ENCODE peak calls at places on chromosomes 7 and 10, in six cellular contexts. I is stimulated activated naive CD8-positive, alpha-beta T cell treated with anti-CD3 and anti-CD28 coated beads, Interleukin-15, amount 100 ng/mL, for 72 hours; M is T-helper 2 cell; D is neural crest cell; F is hepatocyte; Z is H54. P is an unnamed sample.

GRCh38 chr10:116845823-116846222 is 3.5 kb upstream of the ENO4 start:
- DNase-seq in I (no peak), Z (peak; percentile 9), M (no peak), D (no peak), F (no peak), P (no peak)

GRCh38 chr7:85554294-85554877 is 367.5 kb upstream of the SEMA3D start:
- DNase-seq in D (peak; percentile 2), I (peak; percentile 1), M (no peak), Z (no peak), F (peak; percentile 84), P (peak; percentile 38)

GRCh38 chr10:75679546-75679945 is 248.1 kb downstream of the LRMDA start:
- DNase-seq in D (no peak), F (no peak), I (no peak), Z (no peak), M (no peak), P (no peak)

GRCh38 chr7:159136442-159136841 is 8.2 kb downstream of the VIPR2 start:
- DNase-seq in Z (no peak), I (no peak), M (no peak), F (no peak), D (no peak), P (no peak)

GRCh38 chr10:17562572-17562971 is 54.6 kb downstream of the HACD1 start:
- DNase-seq in I (no peak), D (no peak), Z (no peak), M (no peak), F (no peak), P (no peak)

GRCh38 chr10:34690403-34691049 is 124.6 kb downstream of the PARD3 start:
- DNase-seq in M (no peak), Z (no peak), D (no peak), I (no peak), F (no peak), P (no peak)

GRCh38 chr7:95335093-95335492 is 10.8 kb upstream of the PON1 start:
- DNase-seq in F (no peak), Z (peak; percentile 9), I (no peak), M (no peak), D (no peak), P (no peak)

GRCh38 chr10:118692911-118693310 is 61.9 kb downstream of the CACUL1 start:
- DNase-seq in M (no peak), Z (peak; percentile 31), F (no peak), I (no peak), D (no peak), P (no peak)

GRCh38 chr10:111762114-111762513 is 421.5 kb downstream of the GPAM start:
- DNase-seq in F (no peak), D (no peak), Z (no peak), M (no peak), I (no peak), P (no peak)

GRCh38 chr7:30929686-30930085 is 18.0 kb downstream of the AQP1 start:
- DNase-seq in F (no peak), Z (peak; percentile 2), D (peak; percentile 0), M (no peak), I (no peak), P (no peak)

GRCh38 chr7:94300176-94300835 is 94.4 kb upstream of the COL1A2 start:
- DNase-seq in D (no peak), Z (no peak), I (no peak), F (no peak), M (no peak), P (no peak)

GRCh38 chr10:100020161-100020882 is 10.6 kb upstream of the DNMBP start:
- DNase-seq in F (no peak), M (no peak), D (no peak), I (peak; percentile 4), Z (no peak), P (no peak)

GRCh38 chr10:63738410-63738809 is 217.2 kb downstream of the REEP3 start:
- DNase-seq in M (no peak), D (no peak), Z (peak; percentile 19), I (no peak), F (peak; percentile 80), P (no peak)

GRCh38 chr7:45133352-45133751 is 21.9 kb upstream of the TBRG4 start:
- DNase-seq in Z (no peak), F (no peak), M (no peak), I (no peak), D (no peak), P (no peak)

GRCh38 chr10:33365871-33366411 is 31.5 kb upstream of the NRP1 start:
- DNase-seq in M (no peak), D (no peak), I (peak; percentile 17), F (no peak), Z (peak; percentile 37), P (peak; percentile 83)

GRCh38 chr10:133249094-133249780 is 11.6 kb downstream of the VENTX start:
- DNase-seq in Z (no peak), I (no peak), M (no peak), D (no peak), F (no peak), P (no peak)

GRCh38 chr7:2663121-2663886 is 24.7 kb upstream of the AMZ1 start:
- DNase-seq in Z (no peak), F (no peak), M (no peak), D (no peak), I (no peak), P (no peak)

GRCh38 chr10:132163278-132163765 is 23.4 kb upstream of the DPYSL4 start:
- DNase-seq in F (no peak), Z (peak; percentile 65), D (peak; percentile 45), M (peak; percentile 47), I (peak; percentile 79), P (no peak)

GRCh38 chr10:28679941-28680752 is 2.8 kb downstream of the BAMBI start:
- DNase-seq in I (no peak), M (no peak), D (no peak), F (peak; percentile 54), Z (no peak), P (peak; percentile 38)

GRCh38 chr10:72332423-72333110 is 22.2 kb downstream of the DNAJB12 start:
- DNase-seq in I (no peak), D (no peak), F (no peak), M (no peak), Z (no peak), P (no peak)

GRCh38 chr10:60733189-60733815 is 45.0 kb upstream of the CDK1 start:
- DNase-seq in F (peak; percentile 85), Z (no peak), I (peak; percentile 43), M (peak; percentile 45), D (peak; percentile 30), P (no peak)

GRCh38 chr7:132393789-132394261 is 182.4 kb downstream of the PLXNA4 start:
- DNase-seq in I (no peak), D (no peak), Z (no peak), M (no peak), F (peak; percentile 31), P (no peak)

GRCh38 chr10:114686013-114686412 is 27.9 kb upstream of the ABLIM1 start:
- DNase-seq in I (no peak), D (no peak), M (no peak), F (no peak), Z (no peak), P (no peak)